ENCODE peak calls at places on chromosomes 7 and 10, in nine cellular contexts. K, A, Y, J, W, X, R, H and O are unnamed samples.

GRCh38 chr10:114404171-114405010 is at the start of gene AFAP1L2:
- DNase-seq in K (peak), A (peak), Y (no peak), J (no peak), W (no peak), X (no peak), R (no peak), H (no peak), O (no peak)

GRCh38 chr7:66640802-66641525 is 12.3 kb downstream of the KCTD7 start:
- DNase-seq in K (no peak), A (no peak), Y (no peak), J (no peak), W (no peak), X (no peak), R (no peak), H (no peak), O (no peak)

GRCh38 chr10:59245751-59246150 is 69.3 kb downstream of the PHYHIPL start:
- DNase-seq in K (no peak), A (no peak), Y (no peak), J (no peak), W (no peak), X (no peak), R (no peak), H (no peak), O (no peak)

GRCh38 chr10:13990918-13991317 is 339.8 kb downstream of the FRMD4A start:
- DNase-seq in K (no peak), A (no peak), Y (no peak), J (no peak), W (peak), X (no peak), R (peak), H (no peak), O (no peak)

GRCh38 chr10:58791137-58791536 is 278.5 kb downstream of the BICC1 start:
- DNase-seq in K (no peak), A (no peak), Y (no peak), J (no peak), W (no peak), X (no peak), R (no peak), H (no peak), O (no peak)

GRCh38 chr7:102412548-102412947 is 16.4 kb downstream of the PRKRIP1 start:
- DNase-seq in K (peak), A (no peak), Y (no peak), J (no peak), W (peak), X (no peak), R (peak), H (no peak), O (no peak)

GRCh38 chr10:36388162-36388561 is 737.2 kb upstream of the ANKRD30A start:
- DNase-seq in K (no peak), A (no peak), Y (no peak), J (no peak), W (no peak), X (no peak), R (no peak), H (no peak), O (no peak)

GRCh38 chr7:140390466-140391190 is 7.7 kb downstream of the SLC37A3 start:
- DNase-seq in K (peak), A (peak), Y (no peak), J (no peak), W (no peak), X (no peak), R (no peak), H (no peak), O (no peak)

GRCh38 chr10:132652936-132653590 is 115.5 kb downstream of the INPP5A start:
- DNase-seq in K (no peak), A (no peak), Y (peak), J (no peak), W (no peak), X (no peak), R (no peak), H (no peak), O (peak)

GRCh38 chr7:80410081-80410480 is 101.8 kb downstream of the GNAT3 start:
- DNase-seq in K (no peak), A (no peak), Y (no peak), J (no peak), W (no peak), X (no peak), R (no peak), H (peak), O (no peak)

GRCh38 chr7:116501425-116502167 is 2.1 kb downstream of the CAV2 start:
- DNase-seq in K (peak), A (no peak), Y (no peak), J (no peak), W (no peak), X (no peak), R (no peak), H (no peak), O (peak)

GRCh38 chr7:140610204-140611165 is 30.1 kb downstream of the DENND2A start:
- DNase-seq in K (no peak), A (no peak), Y (no peak), J (no peak), W (peak), X (no peak), R (no peak), H (no peak), O (no peak)

GRCh38 chr10:92123031-92123450 is 167.8 kb downstream of the CPEB3 start:
- DNase-seq in K (no peak), A (no peak), Y (peak), J (no peak), W (no peak), X (no peak), R (no peak), H (no peak), O (no peak)

GRCh38 chr10:79446451-79447020 is 1.1 kb upstream of the ZCCHC24 start:
- DNase-seq in K (no peak), A (peak), Y (peak), J (no peak), W (peak), X (no peak), R (peak), H (no peak), O (peak)

GRCh38 chr10:78838141-78838540 is 230.6 kb upstream of the ZMIZ1 start:
- DNase-seq in K (no peak), A (no peak), Y (no peak), J (no peak), W (no peak), X (no peak), R (no peak), H (no peak), O (no peak)

GRCh38 chr10:129446182-129446581 is 20.9 kb upstream of the MGMT start:
- DNase-seq in K (no peak), A (no peak), Y (no peak), J (no peak), W (no peak), X (no peak), R (no peak), H (no peak), O (no peak)

GRCh38 chr7:137454169-137455166 is 110.9 kb upstream of the PTN start:
- DNase-seq in K (peak), A (peak), Y (no peak), J (peak), W (peak), X (no peak), R (peak), H (no peak), O (no peak)

GRCh38 chr7:148809856-148810255 is 74.2 kb downstream of the EZH2 start:
- DNase-seq in K (no peak), A (no peak), Y (no peak), J (no peak), W (no peak), X (no peak), R (no peak), H (no peak), O (no peak)

GRCh38 chr7:14846405-14846804 is 56.1 kb downstream of the DGKB start:
- DNase-seq in K (no peak), A (no peak), Y (no peak), J (no peak), W (no peak), X (no peak), R (no peak), H (no peak), O (no peak)

GRCh38 chr7:78499966-78500365 is 701.4 kb downstream of the PHTF2 start:
- DNase-seq in K (no peak), A (no peak), Y (no peak), J (no peak), W (no peak), X (no peak), R (no peak), H (no peak), O (no peak)

GRCh38 chr7:27129729-27130539 is 623 bp downstream of the HOXA4 start:
- DNase-seq in K (peak), A (no peak), Y (peak), J (peak), W (no peak), X (no peak), R (peak), H (no peak), O (no peak)

GRCh38 chr7:123054357-123055133 is 59.0 kb upstream of the TAS2R16 start:
- DNase-seq in K (no peak), A (no peak), Y (no peak), J (no peak), W (no peak), X (no peak), R (peak), H (no peak), O (no peak)

GRCh38 chr7:15972767-15973362 is 286.4 kb upstream of the MEOX2 start:
- DNase-seq in K (no peak), A (no peak), Y (no peak), J (no peak), W (no peak), X (no peak), R (no peak), H (peak), O (no peak)

GRCh38 chr7:28709756-28710155 is 248.4 kb downstream of the TRIL start:
- DNase-seq in K (no peak), A (no peak), Y (no peak), J (no peak), W (no peak), X (no peak), R (no peak), H (no peak), O (no peak)

GRCh38 chr7:17401806-17402627 is 103.6 kb downstream of the AHR start:
- DNase-seq in K (no peak), A (peak), Y (no peak), J (no peak), W (no peak), X (no peak), R (no peak), H (no peak), O (no peak)

GRCh38 chr7:94127026-94127425 is 122.9 kb upstream of the BET1 start:
- DNase-seq in K (no peak), A (no peak), Y (no peak), J (no peak), W (no peak), X (no peak), R (no peak), H (no peak), O (no peak)

GRCh38 chr7:134660242-134660785 is 13.7 kb downstream of the BPGM start:
- DNase-seq in K (no peak), A (no peak), Y (no peak), J (no peak), W (no peak), X (no peak), R (no peak), H (no peak), O (no peak)

GRCh38 chr10:89431977-89432376 is 17.6 kb downstream of the IFIT5 start:
- DNase-seq in K (peak), A (no peak), Y (no peak), J (no peak), W (peak), X (no peak), R (no peak), H (no peak), O (no peak)

GRCh38 chr10:74738985-74739567 is 87.3 kb upstream of the KAT6B start:
- DNase-seq in K (peak), A (peak), Y (no peak), J (no peak), W (no peak), X (no peak), R (peak), H (no peak), O (no peak)